ENCODE peak calls at places on chromosomes 6 and 20, in six cellular contexts. W, E, T, Y, G and J are unnamed samples.

GRCh38 chr6:49556429-49556837 is 6.0 kb downstream of the C6orf141 start:
- DNase-seq in W (no peak), E (peak), T (no peak), Y (peak), G (no peak), J (no peak)

GRCh38 chr6:119880840-119881239 is 531.3 kb upstream of the MAN1A1 start:
- DNase-seq in W (no peak), E (no peak), T (no peak), Y (no peak), G (no peak), J (no peak)

GRCh38 chr6:155340464-155341129 is 26.3 kb upstream of the TFB1M start:
- DNase-seq in W (no peak), E (peak), T (no peak), Y (no peak), G (no peak), J (no peak)

GRCh38 chr6:31114540-31114876 is at the start of gene PSORS1C1:
- DNase-seq in W (peak), E (peak), T (peak), Y (peak), G (peak), J (peak)

GRCh38 chr6:44662461-44663121 is 275.1 kb downstream of the CDC5L start:
- DNase-seq in W (no peak), E (no peak), T (no peak), Y (peak), G (no peak), J (no peak)

GRCh38 chr6:99613398-99613704 is 6.7 kb downstream of the PRDM13 start:
- DNase-seq in W (peak), E (peak), T (no peak), Y (peak), G (no peak), J (no peak)

GRCh38 chr20:37314617-37315292 is 25.3 kb downstream of the MANBAL start:
- DNase-seq in W (peak), E (no peak), T (peak), Y (no peak), G (no peak), J (peak)

GRCh38 chr20:39885975-39886649 is 802.9 kb downstream of the MAFB start:
- DNase-seq in W (peak), E (peak), T (peak), Y (peak), G (peak), J (peak)

GRCh38 chr20:49913399-49914047 is 1.8 kb downstream of the SPATA2 start:
- DNase-seq in W (no peak), E (no peak), T (no peak), Y (no peak), G (no peak), J (no peak)

GRCh38 chr20:50305636-50306477 is 115.2 kb downstream of the CEBPB start:
- DNase-seq in W (peak), E (peak), T (no peak), Y (peak), G (no peak), J (peak)

GRCh38 chr6:161128680-161129196 is 137.2 kb downstream of the MAP3K4 start:
- DNase-seq in W (no peak), E (peak), T (no peak), Y (no peak), G (no peak), J (no peak)

GRCh38 chr6:158323561-158323958 is 11.3 kb downstream of the TULP4 start:
- DNase-seq in W (no peak), E (no peak), T (no peak), Y (no peak), G (no peak), J (no peak)

GRCh38 chr6:7769702-7770101 is 43.8 kb downstream of the BMP6 start:
- DNase-seq in W (no peak), E (peak), T (no peak), Y (no peak), G (no peak), J (no peak)

GRCh38 chr20:36483205-36483918 is 58.0 kb upstream of the MYL9 start:
- DNase-seq in W (no peak), E (no peak), T (no peak), Y (no peak), G (no peak), J (no peak)

GRCh38 chr6:136405410-136406029 is 115.9 kb upstream of the BCLAF1 start:
- DNase-seq in W (no peak), E (no peak), T (no peak), Y (peak), G (no peak), J (no peak)

GRCh38 chr20:45919951-45920794 is 8.2 kb upstream of the PLTP start:
- DNase-seq in W (no peak), E (no peak), T (no peak), Y (no peak), G (no peak), J (peak)

GRCh38 chr6:165886169-165886568 is 223.1 kb upstream of the PDE10A start:
- DNase-seq in W (no peak), E (no peak), T (no peak), Y (no peak), G (no peak), J (no peak)

DNA sequence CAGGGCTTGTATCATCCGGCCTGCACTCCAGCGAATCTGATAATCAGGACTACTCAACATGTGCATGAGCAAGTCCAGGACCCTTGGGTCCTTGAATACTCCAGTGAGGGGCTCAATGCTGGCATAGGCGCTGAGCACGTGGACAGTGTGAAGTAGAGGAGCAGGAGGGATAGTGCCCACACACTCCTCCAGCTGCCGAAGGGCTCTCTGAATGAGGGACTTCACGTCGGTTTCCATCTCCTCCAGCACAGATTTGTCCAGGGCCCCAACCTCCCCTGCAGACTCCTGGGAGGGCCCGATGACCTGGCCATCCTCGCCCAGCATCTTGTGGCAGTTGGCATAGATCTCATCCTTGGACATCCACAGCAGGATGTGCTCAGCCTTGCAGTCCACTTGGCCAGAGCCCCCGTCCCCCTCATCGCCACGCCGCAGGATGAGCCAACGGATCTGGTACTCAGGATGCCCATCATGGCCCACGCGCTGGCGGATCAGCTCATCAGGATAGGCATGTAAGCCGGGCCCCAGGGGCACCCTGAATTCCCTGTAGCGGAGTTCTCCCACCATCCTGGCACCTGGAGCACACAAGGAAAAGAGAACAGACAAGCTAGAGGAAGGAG is 1.3 kb downstream of the CUL7 start:
- DNase-seq in W (peak), E (no peak), T (no peak), Y (no peak), G (no peak), J (no peak)
- TF ChIP-seq POLR2A in W (no peak), E (no peak), T (no peak), Y (no peak), G (no peak), J (no peak)

DNA sequence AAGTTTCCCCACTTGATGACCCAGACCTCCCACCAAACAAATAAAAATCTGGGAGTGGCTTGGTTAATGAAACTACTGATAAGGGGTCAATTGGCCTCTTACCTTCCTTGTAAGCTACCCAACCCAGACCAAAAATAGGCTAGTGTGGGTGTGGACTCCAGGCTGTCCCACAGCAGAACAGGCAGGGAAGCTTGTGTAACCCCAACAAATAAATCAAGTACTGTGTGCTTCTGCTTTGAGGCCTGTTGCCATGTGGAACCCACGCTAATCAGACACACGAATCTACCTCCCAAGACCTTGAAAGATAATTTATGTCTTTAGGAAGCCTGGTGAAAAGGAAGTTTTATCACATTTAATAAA is 33.7 kb upstream of the PAQR8 start:
- DNase-seq in W (no peak), E (no peak), T (no peak), Y (peak), G (peak), J (no peak)
- H3K4me3 ChIP-seq in W (no peak), E (no peak), T (no peak), Y (no peak), G (no peak), J (no peak)

DNA sequence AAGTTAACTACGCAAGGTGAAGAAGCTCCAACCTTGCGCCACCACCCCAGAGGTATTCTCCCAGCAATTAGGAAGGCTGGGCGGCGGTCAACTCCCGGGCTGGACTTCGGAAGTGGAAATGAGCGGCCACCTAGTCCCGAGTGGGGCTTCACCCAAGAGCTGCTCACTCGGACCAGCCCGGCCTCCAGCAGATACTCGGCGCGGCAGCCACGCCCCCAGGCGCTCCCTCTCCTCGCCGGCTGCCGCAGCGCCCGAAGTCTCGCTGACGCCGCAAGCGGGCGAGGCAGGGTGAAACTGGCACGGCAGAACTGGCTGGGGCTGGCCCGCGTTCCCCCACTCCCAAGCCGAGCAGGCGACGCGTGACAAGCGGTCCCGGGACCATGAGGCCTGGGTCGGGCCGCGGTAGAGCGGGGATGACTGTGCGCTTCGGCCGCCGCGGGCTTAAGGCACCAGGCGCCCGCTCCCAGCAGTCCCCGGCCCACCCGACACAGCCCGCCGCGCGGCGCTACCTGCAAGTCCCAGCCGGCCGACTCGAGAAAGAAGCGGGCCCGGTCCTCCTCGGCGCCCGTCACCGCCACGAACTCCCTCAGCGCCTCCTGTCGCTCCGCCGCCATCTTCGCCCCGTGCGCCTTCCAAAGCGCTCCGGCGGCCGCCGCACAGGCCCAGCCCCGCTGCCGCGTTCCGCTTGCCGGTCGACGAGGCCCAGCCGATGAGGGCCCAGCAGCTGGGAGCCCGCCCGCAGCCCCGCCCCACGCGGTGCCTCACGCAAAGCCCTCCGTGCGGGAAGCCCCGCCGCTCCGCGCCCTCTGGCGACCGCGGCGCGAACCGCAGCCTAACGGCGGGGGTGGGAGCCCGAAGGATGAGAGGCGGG is at the start of gene NSFL1C:
- DNase-seq in W (peak), E (peak), T (peak), Y (peak), G (peak), J (peak)
- TF ChIP-seq EP300 in W (no peak), E (no peak), T (no peak), Y (no peak), G (peak), J (no peak)

GRCh38 chr6:33425668-33426577 is 6.1 kb downstream of the SYNGAP1 start:
- DNase-seq in W (peak), E (peak), T (peak), Y (peak), G (peak), J (peak)
- TF ChIP-seq POLR2A in W (peak), E (peak), T (no peak), Y (peak), G (no peak), J (peak)

GRCh38 chr6:13812359-13812642 is 2.1 kb downstream of the MCUR1 start:
- DNase-seq in W (no peak), E (no peak), T (no peak), Y (no peak), G (no peak), J (no peak)

GRCh38 chr6:13810688-13811446 is 3.5 kb downstream of the MCUR1 start:
- DNase-seq in W (no peak), E (no peak), T (no peak), Y (no peak), G (no peak), J (no peak)

GRCh38 chr6:13813011-13813410 is 1.3 kb downstream of the MCUR1 start:
- DNase-seq in W (no peak), E (no peak), T (no peak), Y (no peak), G (no peak), J (no peak)

GRCh38 chr6:13813621-13814175 is 659 bp downstream of the MCUR1 start:
- DNase-seq in W (peak), E (peak), T (peak), Y (peak), G (peak), J (peak)

DNA sequence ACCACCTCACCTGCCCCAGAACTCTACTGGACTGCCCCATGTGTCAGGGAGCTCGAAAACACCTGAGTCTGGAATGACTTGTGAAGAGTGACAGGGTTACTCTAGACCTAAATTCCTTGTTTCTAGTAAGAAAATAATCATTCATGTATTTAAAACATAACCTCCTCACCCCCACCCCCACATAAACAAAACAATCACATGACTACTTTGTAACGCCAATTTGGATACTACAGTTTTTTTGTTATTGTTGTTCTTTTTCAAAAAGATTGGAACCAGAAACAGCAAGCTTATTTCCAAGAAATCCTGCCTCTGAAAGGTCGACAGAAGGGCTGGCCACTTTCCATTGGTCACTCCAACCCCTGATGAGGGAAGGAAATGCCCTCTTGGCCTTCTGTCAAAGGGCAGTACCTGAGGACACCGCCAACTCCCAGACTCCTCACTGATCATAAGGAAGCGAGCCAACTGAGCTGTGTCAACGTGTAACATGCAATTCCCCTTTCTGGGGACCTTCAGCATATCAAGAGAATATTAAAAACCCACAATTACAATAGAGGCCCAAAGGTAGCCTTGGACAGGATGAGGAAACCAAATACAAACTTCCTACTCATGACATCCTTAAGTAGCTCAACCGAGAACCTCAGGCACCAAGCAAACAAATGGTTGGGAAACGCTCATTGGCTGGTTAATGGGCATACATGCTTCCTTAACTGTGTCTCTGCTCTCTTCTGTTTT is 2.6 kb downstream of the MCUR1 start:
- DNase-seq in W (peak), E (no peak), T (no peak), Y (peak), G (no peak), J (no peak)
- H3K4me3 ChIP-seq in W (no peak), E (no peak), T (no peak), Y (no peak), G (no peak), J (no peak)

DNA sequence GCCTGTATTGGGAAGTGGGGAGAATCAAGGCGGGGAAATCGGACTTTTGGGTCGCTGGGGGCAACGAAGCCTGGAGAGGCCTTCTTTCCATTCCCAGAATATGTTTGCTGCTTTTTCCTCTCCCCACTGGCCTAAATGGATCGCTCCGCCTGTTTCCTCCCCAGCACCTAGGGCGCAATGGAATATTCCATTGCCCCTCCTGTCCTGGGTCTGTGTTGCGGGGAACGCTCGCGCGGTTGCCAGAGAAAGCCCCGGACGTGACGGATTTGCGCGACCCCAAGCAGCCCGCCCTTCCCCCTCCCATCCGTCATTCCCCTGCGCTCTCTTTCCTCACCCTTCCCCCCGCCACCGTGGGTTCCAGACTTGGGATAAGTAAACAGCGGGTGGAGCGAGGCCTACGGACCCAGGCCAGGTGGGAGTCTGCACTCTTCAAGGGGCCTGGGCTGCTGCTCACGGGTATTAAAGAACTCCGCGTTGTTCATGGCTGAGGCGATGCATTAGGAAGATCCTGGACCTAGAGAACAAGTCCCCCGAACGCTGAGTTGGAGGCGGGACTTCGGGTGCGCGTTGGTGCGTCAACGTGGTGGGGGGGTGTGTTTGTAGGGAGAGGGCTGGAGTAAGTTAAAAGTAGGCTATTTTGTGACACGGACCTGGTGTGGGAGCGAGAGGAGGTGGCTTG is at the start of gene PPT2:
- DNase-seq in W (peak), E (peak), T (peak), Y (peak), G (peak), J (peak)
- TF ChIP-seq EP300 in W (peak), E (no peak), T (no peak), Y (no peak), G (no peak), J (peak)

GRCh38 chr20:57087705-57088104 is 178.7 kb downstream of the BMP7 start:
- DNase-seq in W (no peak), E (no peak), T (no peak), Y (no peak), G (no peak), J (no peak)
- TF ChIP-seq POLR2A in W (no peak), E (no peak), T (no peak), Y (no peak), G (no peak), J (no peak)